ENCODE peak calls at places on chromosomes 4 and X, in six cellular contexts. G is stimulated activated CD4-positive, alpha-beta T cell treated with anti-CD3 and anti-CD28 coated beads, TNF-alpha, amount 100 ng/mL, for 4 hours; Y is lung; V is foreskin keratinocyte; E is posterior cingulate gyrus; A is GM12864. X is an unnamed sample.

GRCh38 chr4:83862471-83862870 is 326.6 kb downstream of the GPAT3 start:
- DNase-seq in G (no peak), Y (peak), V (no peak), E (no peak), A (no peak), X (no peak)

GRCh38 chr4:165656829-165657467 is 216.1 kb upstream of the TLL1 start:
- DNase-seq in G (no peak), Y (no peak), V (no peak), E (no peak), A (no peak), X (no peak)

GRCh38 chr4:167940217-167940616 is 152.1 kb upstream of the ANXA10 start:
- DNase-seq in G (no peak), Y (no peak), V (no peak), E (no peak), A (no peak), X (no peak)

GRCh38 chr4:154626793-154627484 is 14.5 kb upstream of the FGG start:
- DNase-seq in G (peak), Y (peak), V (peak), E (peak), A (peak), X (peak)

GRCh38 chr4:140088317-140088967 is 65.5 kb downstream of the MAML3 start:
- DNase-seq in G (no peak), Y (no peak), V (no peak), E (no peak), A (no peak), X (no peak)

GRCh38 chr4:113292371-113293042 is 243.1 kb downstream of the ANK2 start:
- DNase-seq in G (no peak), Y (no peak), V (no peak), E (peak), A (no peak), X (no peak)

GRCh38 chrX:41475611-41476241 is 28.6 kb downstream of the NYX start:
- DNase-seq in G (no peak), Y (no peak), V (no peak), E (no peak), A (no peak), X (no peak)

GRCh38 chr4:92231511-92231910 is 72.3 kb upstream of the GRID2 start:
- DNase-seq in G (no peak), Y (no peak), V (no peak), E (no peak), A (no peak), X (no peak)

GRCh38 chrX:56564921-56565861 is 1.8 kb downstream of the UBQLN2 start:
- DNase-seq in G (no peak), Y (no peak), V (no peak), E (no peak), A (no peak), X (peak)

GRCh38 chrX:1453951-1454785 is 1.5 kb upstream of the ASMTL start:
- DNase-seq in G (peak), Y (peak), V (peak), E (peak), A (no peak), X (peak)

GRCh38 chr4:169341490-169341889 is 70.7 kb upstream of the SH3RF1 start:
- DNase-seq in G (no peak), Y (no peak), V (no peak), E (no peak), A (peak), X (peak)

GRCh38 chr4:76993787-76994641 is 44.5 kb downstream of the SEPTIN11 start:
- DNase-seq in G (peak), Y (no peak), V (no peak), E (no peak), A (peak), X (no peak)

GRCh38 chr4:87848622-87849351 is 16.0 kb downstream of the MEPE start:
- DNase-seq in G (no peak), Y (peak), V (no peak), E (peak), A (no peak), X (peak)

GRCh38 chrX:26138043-26138442 is at the start of gene MAGEB18:
- DNase-seq in G (no peak), Y (no peak), V (no peak), E (no peak), A (no peak), X (no peak)

GRCh38 chrX:142250502-142250901 is 45.4 kb upstream of the MAGEC2 start:
- DNase-seq in G (no peak), Y (no peak), V (peak), E (no peak), A (no peak), X (peak)

GRCh38 chrX:154979671-154980070 is 42.9 kb downstream of the F8 start:
- DNase-seq in G (no peak), Y (no peak), V (peak), E (no peak), A (no peak), X (no peak)